ENCODE peak calls at places on chromosomes 13 and 19, in six cellular contexts. C is HCT116, S is ovary, L is adrenal gland, J is A549, R is stomach. N is an unnamed sample.

GRCh38 chr19:5358173-5358800 is 17.7 kb upstream of the PTPRS start:
- DNase-seq in C (peak), J (no peak), S (no peak), R (no peak), L (no peak), N (no peak)

GRCh38 chr13:35720290-35720689 is 243.8 kb upstream of the MAB21L1 start:
- DNase-seq in R (no peak), C (no peak), J (no peak), L (no peak), S (no peak), N (no peak)

GRCh38 chr13:35882722-35883497 is 248.3 kb downstream of the DCLK1 start:
- DNase-seq in J (no peak), C (no peak), S (no peak), R (no peak), L (no peak), N (no peak)

GRCh38 chr19:41408256-41408655 is 10.6 kb downstream of the BCKDHA start:
- DNase-seq in S (no peak), C (no peak), L (no peak), R (no peak), J (no peak), N (no peak)

GRCh38 chr13:51584731-51585191 is 499 bp downstream of the WDFY2 start:
- DNase-seq in J (peak), R (peak), S (no peak), L (peak), C (peak), N (peak)

GRCh38 chr19:4338441-4339350 is at the start of gene STAP2:
- DNase-seq in R (peak), L (no peak), S (peak), C (no peak), J (no peak), N (peak)

GRCh38 chr19:14375055-14375581 is 6.1 kb upstream of the ADGRE5 start:
- DNase-seq in R (peak), J (no peak), C (no peak), L (peak), S (no peak), N (no peak)

GRCh38 chr13:109816979-109817275 is 30.5 kb upstream of the IRS2 start:
- DNase-seq in C (no peak), R (no peak), S (no peak), L (no peak), J (no peak), N (no peak)

GRCh38 chr13:86591862-86592261 is 792.6 kb upstream of the SLITRK6 start:
- DNase-seq in J (no peak), C (no peak), R (no peak), L (no peak), S (no peak), N (no peak)

GRCh38 chr19:34075661-34076091 is 96.6 kb upstream of the LSM14A start:
- DNase-seq in S (no peak), R (no peak), L (no peak), C (no peak), J (no peak), N (no peak)

GRCh38 chr13:85512421-85512820 is 286.8 kb downstream of the SLITRK6 start:
- DNase-seq in C (no peak), L (no peak), S (no peak), R (no peak), J (no peak), N (no peak)

GRCh38 chr19:5090780-5091575 is 122.1 kb downstream of the KDM4B start:
- DNase-seq in C (no peak), J (no peak), L (peak), R (peak), S (no peak), N (peak)

GRCh38 chr13:74562381-74562780 is 428.2 kb upstream of the KLF12 start:
- DNase-seq in L (no peak), S (no peak), R (no peak), J (no peak), C (no peak), N (no peak)

GRCh38 chr19:3034845-3035541 is 5.9 kb upstream of the TLE2 start:
- DNase-seq in C (no peak), J (no peak), R (peak), L (peak), S (peak), N (no peak)

GRCh38 chr13:94712287-94712811 is at the start of gene SOX21:
- DNase-seq in J (no peak), L (no peak), S (no peak), C (no peak), R (no peak), N (peak)

GRCh38 chr13:32206097-32206740 is 108.9 kb downstream of the ZAR1L start:
- DNase-seq in C (no peak), L (no peak), J (no peak), S (no peak), R (no peak), N (no peak)

GRCh38 chr19:18574691-18575291 is 3.1 kb downstream of the UBA52 start:
- DNase-seq in J (no peak), R (no peak), S (no peak), L (no peak), C (no peak), N (no peak)

GRCh38 chr19:18576383-18576782 is 4.7 kb downstream of the UBA52 start:
- DNase-seq in L (no peak), J (no peak), R (no peak), C (no peak), S (no peak), N (no peak)

GRCh38 chr19:18568367-18568766 is 3.3 kb upstream of the UBA52 start:
- DNase-seq in C (no peak), L (no peak), R (no peak), J (no peak), S (no peak), N (no peak)

GRCh38 chr19:18566953-18567352 is 4.7 kb upstream of the UBA52 start:
- DNase-seq in L (no peak), C (no peak), S (no peak), J (no peak), R (no peak), N (no peak)

GRCh38 chr19:18571564-18572344 is at the start of gene UBA52:
- DNase-seq in R (peak), C (peak), L (peak), J (peak), S (peak), N (peak)
- TF ChIP-seq POLR2A in R (peak), C (peak), L (peak), J (peak), S (peak), N (peak)

GRCh38 chr13:99628442-99628841 is 127.2 kb downstream of the TM9SF2 start:
- DNase-seq in L (no peak), J (no peak), R (no peak), C (no peak), S (no peak), N (no peak)

GRCh38 chr13:99624936-99625540 is 123.8 kb downstream of the TM9SF2 start:
- DNase-seq in R (no peak), S (no peak), L (no peak), J (no peak), C (no peak), N (no peak)

GRCh38 chr13:99630269-99630898 is 129.1 kb downstream of the TM9SF2 start:
- DNase-seq in S (no peak), L (no peak), R (no peak), C (no peak), J (no peak), N (no peak)

GRCh38 chr13:99626461-99627082 is 125.3 kb downstream of the TM9SF2 start:
- DNase-seq in S (no peak), C (peak), J (no peak), R (no peak), L (no peak), N (no peak)

DNA sequence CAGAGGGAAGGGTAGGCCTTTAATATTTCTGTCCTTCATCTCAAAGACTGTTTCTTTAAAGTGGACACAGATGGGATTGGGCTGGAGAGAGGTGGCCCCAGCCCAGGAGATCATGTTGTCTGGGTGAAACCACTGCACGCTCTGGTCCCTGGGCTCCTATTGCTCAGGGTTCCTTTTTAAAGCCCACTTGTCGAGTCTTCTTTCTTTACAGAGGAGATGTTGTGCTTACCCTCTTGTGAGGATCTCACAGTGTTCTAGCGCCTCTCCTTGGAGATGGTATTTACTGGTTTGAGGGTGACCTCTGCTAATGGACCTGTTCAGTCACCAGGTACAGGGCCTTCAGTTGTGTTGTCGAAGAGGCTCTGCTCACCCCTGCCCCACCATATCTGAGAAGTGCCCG is 128.4 kb downstream of the TM9SF2 start:
- DNase-seq in C (no peak), S (no peak), J (no peak), R (no peak), L (no peak), N (no peak)
- TF ChIP-seq POLR2A in C (no peak), S (no peak), J (no peak), R (no peak), L (no peak), N (no peak)

GRCh38 chr19:49864890-49865289 is 2.5 kb downstream of the PNKP start:
- DNase-seq in S (no peak), C (no peak), J (no peak), L (no peak), R (no peak), N (no peak)

GRCh38 chr19:49863254-49863934 is 4.0 kb downstream of the PNKP start:
- DNase-seq in R (no peak), L (peak), J (no peak), S (no peak), C (no peak), N (no peak)

GRCh38 chr19:49861541-49862410 is 5.6 kb downstream of the PNKP start:
- DNase-seq in L (peak), C (no peak), J (no peak), R (peak), S (peak), N (no peak)

GRCh38 chr19:49862411-49863253 is 4.7 kb downstream of the PNKP start:
- DNase-seq in L (peak), S (peak), J (no peak), R (no peak), C (no peak), N (peak)

GRCh38 chr19:49863935-49864320 is 3.4 kb downstream of the PNKP start:
- DNase-seq in R (no peak), L (no peak), S (no peak), C (no peak), J (no peak), N (no peak)
- TF ChIP-seq POLR2A in R (no peak), L (no peak), S (no peak), C (no peak), J (no peak), N (no peak)

DNA sequence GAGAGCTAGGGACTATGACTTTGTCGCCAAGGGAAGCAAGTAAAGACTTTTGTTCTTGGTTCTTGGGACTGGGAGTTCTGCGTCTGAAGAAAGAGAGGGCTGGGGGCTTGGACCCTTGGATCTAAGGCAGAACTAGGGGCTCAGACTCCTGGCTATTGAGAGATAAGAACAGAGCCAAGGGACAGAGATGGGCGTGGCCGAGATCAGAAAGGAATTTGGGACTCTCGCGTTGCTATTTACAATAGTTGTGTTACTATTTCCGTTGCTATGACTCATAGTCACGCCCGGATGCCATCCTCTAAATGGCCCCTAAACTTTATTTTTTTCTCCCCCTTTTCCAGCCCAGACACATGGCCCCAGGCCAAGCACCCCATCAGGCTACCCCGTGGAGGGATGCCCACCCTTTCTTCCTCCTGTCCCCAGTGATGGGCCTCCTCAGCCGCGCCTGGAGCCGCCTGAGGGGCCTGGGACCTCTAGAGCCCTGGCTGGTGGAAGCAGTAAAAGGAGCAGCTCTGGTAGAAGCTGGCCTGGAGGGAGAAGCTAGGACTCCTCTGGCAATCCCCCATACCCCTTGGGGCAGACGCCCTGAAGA is 759 bp downstream of the PPP1R15A start:
- DNase-seq in J (peak), L (peak), C (peak), S (peak), R (peak), N (peak)
- TF ChIP-seq POLR2A in J (no peak), L (no peak), C (no peak), S (peak), R (no peak), N (no peak)

GRCh38 chr13:21060063-21060826 is 1.1 kb downstream of the LATS2 start:
- DNase-seq in S (peak), R (peak), J (no peak), C (no peak), L (peak), N (peak)
- TF ChIP-seq POLR2A in S (peak), R (no peak), J (no peak), C (no peak), L (peak), N (no peak)

GRCh38 chr13:23980160-23980551 is 82.9 kb upstream of the C1QTNF9B start:
- DNase-seq in L (peak), J (peak), S (peak), C (no peak), R (peak), N (peak)
- TF ChIP-seq POLR2A in L (no peak), J (no peak), S (no peak), C (no peak), R (no peak), N (no peak)

GRCh38 chr19:1170938-1171754 is 2.9 kb downstream of the SBNO2 start:
- DNase-seq in J (no peak), S (peak), C (no peak), R (no peak), L (no peak), N (no peak)

GRCh38 chr19:1168562-1168873 is 5.5 kb downstream of the SBNO2 start:
- DNase-seq in J (no peak), R (no peak), L (no peak), S (no peak), C (no peak), N (no peak)

GRCh38 chr19:1169921-1170885 is 3.9 kb downstream of the SBNO2 start:
- DNase-seq in S (peak), C (no peak), J (no peak), L (peak), R (peak), N (no peak)

GRCh38 chr19:1167687-1168561 is 6.1 kb downstream of the SBNO2 start:
- DNase-seq in R (no peak), L (no peak), J (no peak), C (no peak), S (peak), N (no peak)

DNA sequence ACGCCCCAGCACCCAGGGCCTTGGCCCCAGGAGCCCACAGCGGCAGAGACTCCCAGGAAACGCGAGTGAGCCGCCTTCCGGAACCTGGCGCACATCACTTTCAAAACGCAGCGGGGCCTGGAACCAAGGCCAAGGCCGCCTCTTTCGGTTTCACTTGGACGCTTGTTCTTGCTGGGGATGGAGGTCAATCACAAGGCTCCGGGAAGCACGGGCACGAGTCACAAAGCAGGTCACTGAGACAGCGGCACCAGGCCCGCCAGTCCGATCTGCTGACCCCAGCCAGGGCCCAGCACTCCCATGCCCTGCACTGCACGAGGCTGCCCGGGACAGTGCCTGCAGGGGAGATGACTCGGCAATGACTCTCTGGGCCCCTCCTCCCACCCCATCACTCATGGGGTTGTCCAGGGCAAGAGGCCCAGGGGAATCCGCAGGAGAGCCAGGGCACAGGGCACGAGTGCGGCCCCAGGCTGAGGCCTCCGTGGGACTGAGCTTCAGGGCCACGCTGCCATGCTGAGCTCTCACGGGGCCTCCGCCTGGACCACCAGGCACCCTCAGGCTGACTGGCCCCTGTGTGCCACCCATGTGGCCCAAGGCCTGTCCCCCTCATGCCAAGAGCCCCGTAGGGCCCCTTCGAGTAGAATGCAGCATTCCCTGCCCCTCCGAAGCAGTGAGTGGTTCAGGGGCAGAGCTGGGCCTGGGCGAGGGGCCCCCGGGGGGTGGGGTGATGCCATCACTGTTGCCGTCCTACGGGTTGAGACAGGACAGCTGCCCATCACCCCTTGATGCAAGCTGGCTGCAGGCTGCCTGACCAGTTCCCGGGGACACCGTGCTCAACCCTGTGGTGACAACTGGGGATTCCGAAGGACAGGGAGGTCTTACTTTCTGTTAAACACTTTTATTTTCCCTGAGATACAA is 4.9 kb downstream of the SBNO2 start:
- DNase-seq in S (peak), C (no peak), R (peak), L (peak), J (no peak), N (no peak)
- TF ChIP-seq POLR2A in S (no peak), C (no peak), R (no peak), L (peak), J (peak), N (no peak)

GRCh38 chr13:46170268-46170667 is 11.7 kb downstream of the LCP1 start:
- DNase-seq in S (no peak), L (no peak), C (no peak), J (no peak), R (peak), N (no peak)
- TF ChIP-seq POLR2A in S (no peak), L (no peak), C (no peak), J (no peak), R (no peak), N (no peak)

N was measured in erythroblast.